ENCODE peak calls at places on chromosomes 6 and 20, in six cellular contexts. Q is breast epithelium, J is endothelial cell of umbilical vein, W is Panc1, R is upper lobe of left lung, Z is prostate gland. M is an unnamed sample.

GRCh38 chr6:10385512-10386132 is 29.3 kb downstream of the TFAP2A start:
- DNase-seq in Q (no peak), J (no peak), W (no peak), R (no peak), Z (no peak), M (no peak)

GRCh38 chr20:44083220-44083933 is 103.6 kb downstream of the JPH2 start:
- DNase-seq in Q (peak), J (no peak), W (no peak), R (no peak), Z (peak), M (no peak)

GRCh38 chr20:16446246-16446645 is 127.0 kb downstream of the KIF16B start:
- DNase-seq in Q (no peak), J (no peak), W (no peak), R (no peak), Z (no peak), M (no peak)

GRCh38 chr6:41639556-41640371 is 1.5 kb downstream of the MDFI start:
- DNase-seq in Q (no peak), J (no peak), W (no peak), R (no peak), Z (no peak), M (no peak)

GRCh38 chr20:33442136-33443005 is 1.2 kb downstream of the SNTA1 start:
- DNase-seq in Q (no peak), J (no peak), W (no peak), R (no peak), Z (no peak), M (peak)

GRCh38 chr20:34322267-34323105 is 19.3 kb upstream of the AHCY start:
- DNase-seq in Q (no peak), J (no peak), W (no peak), R (no peak), Z (no peak), M (no peak)

GRCh38 chr6:87815449-87815848 is 113.4 kb upstream of the AKIRIN2 start:
- DNase-seq in Q (no peak), J (no peak), W (no peak), R (no peak), Z (no peak), M (no peak)

GRCh38 chr20:10654630-10655029 is 19.2 kb downstream of the JAG1 start:
- DNase-seq in Q (no peak), J (peak), W (no peak), R (no peak), Z (peak), M (no peak)

GRCh38 chr6:82909551-82909950 is 156.1 kb downstream of the UBE3D start:
- DNase-seq in Q (no peak), J (no peak), W (no peak), R (no peak), Z (no peak), M (no peak)

GRCh38 chr6:142913511-142914047 is 31.4 kb downstream of the HIVEP2 start:
- DNase-seq in Q (no peak), J (no peak), W (no peak), R (no peak), Z (no peak), M (no peak)

GRCh38 chr6:159880412-159880811 is 10.4 kb upstream of the MAS1 start:
- DNase-seq in Q (no peak), J (no peak), W (no peak), R (no peak), Z (no peak), M (no peak)

GRCh38 chr6:123956492-123957139 is 153.0 kb downstream of the NKAIN2 start:
- DNase-seq in Q (no peak), J (no peak), W (no peak), R (no peak), Z (no peak), M (no peak)

GRCh38 chr6:47303861-47304260 is 5.8 kb downstream of the TNFRSF21 start:
- DNase-seq in Q (no peak), J (no peak), W (no peak), R (no peak), Z (no peak), M (no peak)

GRCh38 chr6:25006565-25007001 is 70.8 kb upstream of the RIPOR2 start:
- DNase-seq in Q (peak), J (peak), W (no peak), R (no peak), Z (peak), M (peak)

GRCh38 chr6:139205843-139206242 is 71.0 kb downstream of the HECA start:
- DNase-seq in Q (no peak), J (no peak), W (no peak), R (no peak), Z (no peak), M (no peak)

GRCh38 chr6:16602035-16602434 is 159.2 kb downstream of the ATXN1 start:
- DNase-seq in Q (no peak), J (no peak), W (no peak), R (no peak), Z (no peak), M (no peak)

GRCh38 chr6:8103726-8104125 is 1.4 kb upstream of the EEF1E1 start:
- DNase-seq in Q (no peak), J (no peak), W (no peak), R (no peak), Z (no peak), M (no peak)

GRCh38 chr6:134002821-134003220 is 49.6 kb downstream of the SLC2A12 start:
- DNase-seq in Q (peak), J (no peak), W (no peak), R (no peak), Z (no peak), M (no peak)

GRCh38 chr20:23159256-23159922 is 73.3 kb upstream of the CD93 start:
- DNase-seq in Q (no peak), J (no peak), W (no peak), R (no peak), Z (no peak), M (peak)

GRCh38 chr20:48703107-48703506 is 124.7 kb downstream of the PREX1 start:
- DNase-seq in Q (no peak), J (no peak), W (no peak), R (peak), Z (no peak), M (peak)

GRCh38 chr6:63272397-63272796 is 47.4 kb downstream of the LGSN start:
- DNase-seq in Q (no peak), J (peak), W (peak), R (no peak), Z (no peak), M (no peak)

GRCh38 chr6:7324520-7324919 is 11.5 kb upstream of the SSR1 start:
- DNase-seq in Q (no peak), J (no peak), W (no peak), R (no peak), Z (no peak), M (peak)

GRCh38 chr6:11971154-11971553 is 41.0 kb upstream of the HIVEP1 start:
- DNase-seq in Q (no peak), J (no peak), W (no peak), R (no peak), Z (no peak), M (no peak)

GRCh38 chr6:85396159-85396808 is 53.6 kb upstream of the NT5E start:
- DNase-seq in Q (no peak), J (no peak), W (no peak), R (no peak), Z (no peak), M (no peak)

GRCh38 chr20:54132612-54133433 is 41.0 kb downstream of the CYP24A1 start:
- DNase-seq in Q (peak), J (no peak), W (peak), R (no peak), Z (peak), M (peak)

GRCh38 chr6:35317483-35318199 is 20.0 kb downstream of the DEF6 start:
- DNase-seq in Q (no peak), J (no peak), W (no peak), R (peak), Z (no peak), M (no peak)

GRCh38 chr6:40585661-40586269 is 1.4 kb downstream of the LRFN2 start:
- DNase-seq in Q (no peak), J (no peak), W (no peak), R (no peak), Z (no peak), M (no peak)

GRCh38 chr6:3532296-3532916 is 75.6 kb upstream of the SLC22A23 start:
- DNase-seq in Q (no peak), J (no peak), W (no peak), R (no peak), Z (no peak), M (no peak)

GRCh38 chr6:3538536-3538935 is 81.7 kb upstream of the SLC22A23 start:
- DNase-seq in Q (no peak), J (peak), W (no peak), R (no peak), Z (no peak), M (no peak)

GRCh38 chr6:3534599-3534998 is 77.7 kb upstream of the SLC22A23 start:
- DNase-seq in Q (no peak), J (no peak), W (no peak), R (no peak), Z (no peak), M (no peak)

GRCh38 chr6:3531481-3531880 is 74.6 kb upstream of the SLC22A23 start:
- DNase-seq in Q (no peak), J (no peak), W (no peak), R (no peak), Z (no peak), M (no peak)

DNA sequence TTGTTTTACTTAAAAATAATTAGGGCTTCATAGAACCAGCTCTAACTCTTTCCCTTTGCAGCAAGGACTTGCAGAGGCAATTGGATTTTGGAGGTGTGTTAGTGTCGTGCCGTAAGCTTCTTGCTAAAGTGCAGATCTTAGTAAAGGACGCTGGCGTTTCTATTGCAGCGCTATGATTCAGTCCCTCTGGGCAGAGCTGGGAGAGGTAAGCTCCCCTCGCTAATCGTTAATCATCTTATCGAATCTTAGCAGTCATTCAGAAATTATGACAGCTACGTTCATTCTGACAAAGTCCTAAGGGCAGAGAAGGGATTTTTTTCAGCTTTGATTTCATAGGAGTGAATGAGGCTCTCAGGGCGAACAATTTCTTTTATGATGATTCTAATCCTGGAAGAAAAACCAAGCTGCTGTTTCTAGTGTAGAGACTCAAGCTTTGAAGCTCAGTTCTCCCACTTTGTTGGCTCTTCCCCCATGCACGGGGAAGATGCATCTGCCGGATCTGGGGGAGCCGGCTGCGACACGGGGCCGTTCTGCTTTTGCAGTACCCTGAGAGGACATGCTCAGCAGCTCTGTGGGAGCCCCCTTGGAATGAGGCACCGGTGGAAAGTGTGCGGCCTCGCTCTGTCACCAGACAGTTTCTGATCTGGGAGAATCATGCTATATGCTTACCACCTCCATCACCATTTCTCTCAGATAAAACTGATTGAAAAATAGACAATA is 79.0 kb upstream of the SLC22A23 start:
- DNase-seq in Q (no peak), J (no peak), W (no peak), R (peak), Z (no peak), M (no peak)
- TF ChIP-seq POLR2AphosphoS5 in Q (no peak), J (no peak), W (no peak), R (no peak), Z (no peak), M (no peak)

GRCh38 chr6:44266347-44266746 is 996 bp upstream of the NFKBIE start:
- DNase-seq in Q (no peak), J (no peak), W (no peak), R (no peak), Z (no peak), M (no peak)

GRCh38 chr6:44263357-44264100 is 1.8 kb downstream of the NFKBIE start:
- DNase-seq in Q (no peak), J (peak), W (no peak), R (peak), Z (no peak), M (no peak)

GRCh38 chr6:44264154-44265002 is 973 bp downstream of the NFKBIE start:
- DNase-seq in Q (no peak), J (no peak), W (no peak), R (peak), Z (no peak), M (no peak)

GRCh38 chr6:44265843-44266233 is 487 bp upstream of the NFKBIE start:
- DNase-seq in Q (no peak), J (no peak), W (no peak), R (no peak), Z (no peak), M (no peak)

DNA sequence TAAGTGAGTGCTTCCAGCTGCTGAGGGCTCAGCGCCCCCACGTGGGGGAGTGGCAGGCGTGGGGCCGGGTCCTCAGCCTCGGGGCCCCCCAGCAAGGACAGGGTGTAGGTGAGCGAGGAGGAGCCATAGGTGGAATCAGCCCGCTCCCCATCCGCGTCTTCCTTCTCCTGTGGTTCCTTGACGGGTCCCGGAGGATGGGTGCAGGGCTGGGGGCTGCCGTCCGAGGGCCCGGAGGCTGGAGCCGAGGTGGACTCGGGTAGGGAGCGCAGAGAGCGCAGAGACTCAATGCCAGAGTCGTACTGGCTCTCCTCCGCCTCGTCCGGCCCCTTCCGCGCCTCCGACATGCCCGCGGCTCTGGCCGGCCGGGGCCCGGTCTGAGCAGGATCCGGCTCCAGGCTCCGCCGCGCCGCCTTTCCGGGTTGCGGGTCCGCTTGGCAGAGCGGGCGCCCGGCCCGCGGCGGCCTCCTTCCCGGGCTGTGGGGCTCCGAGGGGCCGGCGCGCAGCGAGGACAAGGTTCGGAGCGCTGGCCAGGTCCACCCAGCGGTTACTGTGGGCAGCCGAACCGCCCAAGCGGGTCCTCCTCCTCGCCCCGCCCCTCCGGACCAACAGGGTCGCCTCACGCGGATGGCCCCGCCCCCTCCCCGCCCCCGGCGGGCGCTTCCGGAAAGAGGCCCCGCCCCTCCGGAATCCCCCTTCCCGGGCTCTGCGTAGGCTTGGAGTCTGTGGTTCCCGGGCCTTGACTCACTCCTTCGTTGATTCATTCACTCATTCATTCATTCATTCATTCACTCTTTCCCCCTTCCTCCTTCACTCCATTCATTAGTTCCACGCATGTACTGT is at the start of gene NFKBIE:
- DNase-seq in Q (peak), J (peak), W (no peak), R (peak), Z (peak), M (peak)
- TF ChIP-seq POLR2AphosphoS5 in Q (peak), J (peak), W (peak), R (peak), Z (peak), M (peak)

GRCh38 chr20:47576516-47577033 is 74.9 kb downstream of the NCOA3 start:
- DNase-seq in Q (peak), J (peak), W (no peak), R (no peak), Z (peak), M (peak)
- TF ChIP-seq POLR2AphosphoS5 in Q (peak), J (peak), W (peak), R (peak), Z (peak), M (peak)

GRCh38 chr6:26223677-26224546 is 136.7 kb downstream of the HFE start:
- DNase-seq in Q (peak), J (peak), W (no peak), R (no peak), Z (peak), M (peak)
- TF ChIP-seq POLR2AphosphoS5 in Q (peak), J (no peak), W (peak), R (peak), Z (peak), M (peak)

DNA sequence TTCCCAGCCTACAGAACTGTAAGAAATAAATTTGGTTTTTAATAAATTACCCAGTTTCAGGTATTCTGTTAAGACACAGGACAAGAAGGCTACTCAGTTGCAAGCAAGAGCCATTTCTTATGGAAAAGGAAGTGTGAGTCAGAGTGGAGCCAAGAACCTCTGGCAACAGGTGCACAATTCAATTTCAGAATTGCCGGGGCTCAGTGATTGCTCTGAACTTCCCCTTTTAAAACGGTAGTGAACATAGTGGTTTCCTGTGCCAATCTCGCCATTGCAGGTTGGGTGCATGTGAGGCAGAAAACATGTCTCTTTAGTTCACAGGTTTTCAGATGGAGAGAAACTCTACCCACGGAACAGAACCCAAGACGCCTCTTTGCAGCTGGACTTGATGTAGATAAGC is 16.4 kb downstream of the PIGT start:
- DNase-seq in Q (no peak), J (peak), W (no peak), R (no peak), Z (no peak), M (no peak)
- TF ChIP-seq POLR2AphosphoS5 in Q (no peak), J (no peak), W (no peak), R (no peak), Z (no peak), M (no peak)

DNA sequence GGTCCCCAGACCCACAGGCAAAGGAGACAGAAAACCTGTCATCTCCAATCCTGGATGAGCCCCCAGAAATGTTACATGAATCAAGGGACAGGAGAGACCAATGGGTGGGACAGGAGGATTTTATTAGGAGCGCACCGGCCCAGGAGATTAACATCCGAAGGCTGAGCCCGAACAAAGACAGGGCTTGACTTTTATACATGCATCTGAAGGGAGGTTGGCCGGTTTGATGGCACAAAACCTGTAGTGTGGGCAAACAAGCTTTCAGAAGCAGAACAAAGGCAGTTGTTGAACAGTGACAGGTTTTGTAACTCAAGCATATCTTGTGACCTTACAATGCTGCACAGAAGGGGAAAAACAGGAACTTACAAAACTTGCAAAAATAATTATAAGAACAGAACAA is 83.9 kb upstream of the GPR6 start:
- DNase-seq in Q (no peak), J (no peak), W (no peak), R (no peak), Z (no peak), M (no peak)
- TF ChIP-seq POLR2AphosphoS5 in Q (no peak), J (no peak), W (no peak), R (no peak), Z (no peak), M (no peak)

GRCh38 chr20:50026746-50027575 is 44.2 kb downstream of the SNAI1 start:
- DNase-seq in Q (no peak), J (no peak), W (no peak), R (no peak), Z (no peak), M (no peak)

GRCh38 chr20:50023116-50023802 is 40.5 kb downstream of the SNAI1 start:
- DNase-seq in Q (peak), J (no peak), W (no peak), R (no peak), Z (no peak), M (no peak)

GRCh38 chr20:50029697-50030428 is 47.1 kb downstream of the SNAI1 start:
- DNase-seq in Q (no peak), J (peak), W (no peak), R (no peak), Z (no peak), M (peak)

GRCh38 chr20:50029083-50029696 is 46.4 kb downstream of the SNAI1 start:
- DNase-seq in Q (no peak), J (no peak), W (no peak), R (peak), Z (no peak), M (no peak)

DNA sequence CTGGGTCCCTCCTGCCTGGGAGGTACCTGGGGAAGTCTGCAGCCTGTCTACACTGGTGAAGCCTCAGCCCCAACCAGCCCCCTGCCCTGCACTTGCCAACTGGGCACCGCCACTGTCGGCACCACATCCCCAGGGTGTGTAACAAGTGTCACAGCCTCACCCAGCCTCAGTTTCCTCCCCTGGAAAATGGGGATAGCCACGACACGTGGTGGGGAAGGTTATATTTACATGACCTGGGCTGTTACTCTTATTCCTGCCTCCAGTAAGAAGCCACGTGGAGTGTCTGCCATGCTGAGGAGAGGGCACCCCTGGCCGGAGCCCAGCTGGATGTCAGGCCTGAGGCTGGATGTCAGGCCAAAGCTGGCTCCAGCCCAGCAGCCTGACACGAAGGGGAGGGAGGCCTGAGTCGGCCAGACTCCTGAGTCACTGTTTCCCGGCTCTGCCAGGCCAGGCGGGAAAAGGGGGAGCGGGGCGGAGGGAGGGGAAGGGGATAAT is 44.9 kb downstream of the SNAI1 start:
- DNase-seq in Q (peak), J (peak), W (no peak), R (peak), Z (no peak), M (peak)
- TF ChIP-seq POLR2AphosphoS5 in Q (no peak), J (peak), W (no peak), R (peak), Z (no peak), M (peak)